ENCODE peak calls at places on chromosomes 16 and 17, in four cellular contexts. K is fibroblast of lung, S is heart left ventricle, Z is H1. T is an unnamed sample.
A peak's percentile ranks its signal among the peaks of the same experiment; 100 is the strongest.

GRCh38 chr17:52297230-52298010 is 138.9 kb upstream of the CA10 start:
- DNase-seq in K (no peak), S (no peak), Z (no peak), T (no peak)

GRCh38 chr16:58639836-58640235 is 10.2 kb upstream of the CNOT1 start:
- DNase-seq in K (no peak), S (no peak), Z (no peak), T (no peak)

GRCh38 chr16:83113317-83113716 is 486.5 kb downstream of the CDH13 start:
- DNase-seq in K (no peak), S (no peak), Z (peak; percentile 59), T (no peak)

GRCh38 chr16:25633549-25633948 is 58.2 kb upstream of the HS3ST4 start:
- DNase-seq in K (no peak), S (no peak), Z (no peak), T (no peak)

GRCh38 chr16:88315543-88316105 is 67.1 kb upstream of the ZNF469 start:
- DNase-seq in K (peak; percentile 76), S (no peak), Z (no peak), T (peak; percentile 77)

GRCh38 chr16:24572069-24572468 is 32.7 kb downstream of the RBBP6 start:
- DNase-seq in K (no peak), S (no peak), Z (no peak), T (no peak)

GRCh38 chr17:17252149-17252810 is 15.3 kb upstream of the FLCN start:
- DNase-seq in K (no peak), S (no peak), Z (no peak), T (no peak)

GRCh38 chr17:81448442-81448841 is 53.2 kb downstream of the BAHCC1 start:
- DNase-seq in K (no peak), S (no peak), Z (no peak), T (no peak)

GRCh38 chr17:1733047-1733357 is 8.5 kb downstream of the WDR81 start:
- DNase-seq in K (no peak), S (no peak), Z (no peak), T (no peak)

GRCh38 chr17:80539022-80539421 is 5.6 kb upstream of the RPTOR start:
- DNase-seq in K (no peak), S (no peak), Z (no peak), T (no peak)

GRCh38 chr16:13110124-13110796 is 208.9 kb downstream of the SHISA9 start:
- DNase-seq in K (peak; percentile 60), S (no peak), Z (no peak), T (peak; percentile 71)

GRCh38 chr17:64564098-64564497 is 57.3 kb downstream of the CEP95 start:
- DNase-seq in K (no peak), S (no peak), Z (no peak), T (no peak)

GRCh38 chr16:75529056-75529905 is 6.6 kb downstream of the CHST5 start:
- DNase-seq in K (no peak), S (no peak), Z (no peak), T (no peak)

GRCh38 chr16:60681014-60681413 is 1355.2 kb downstream of the CDH8 start:
- DNase-seq in K (no peak), S (no peak), Z (no peak), T (no peak)

GRCh38 chr17:36778458-36778857 is 158.8 kb upstream of the LHX1 start:
- DNase-seq in K (no peak), S (no peak), Z (no peak), T (no peak)

GRCh38 chr16:60741810-60742209 is 1294.4 kb downstream of the CDH8 start:
- DNase-seq in K (no peak), S (no peak), Z (no peak), T (no peak)

GRCh38 chr16:8631373-8631772 is 9.9 kb downstream of the METTL22 start:
- DNase-seq in K (no peak), S (no peak), Z (no peak), T (no peak)

GRCh38 chr17:74099441-74100340 is 103.8 kb upstream of the RPL38 start:
- DNase-seq in K (no peak), S (no peak), Z (no peak), T (no peak)

GRCh38 chr17:29042026-29042678 is 789 bp upstream of the PIPOX start:
- DNase-seq in K (no peak), S (no peak), Z (no peak), T (no peak)

GRCh38 chr16:69339289-69340094 is at the start of the genes COG8 and NIP7:
- DNase-seq in K (peak; percentile 98), S (peak; percentile 96), Z (peak; percentile 97), T (peak; percentile 99)

GRCh38 chr17:37327341-37328090 is 48.3 kb upstream of the C17orf78 start:
- DNase-seq in K (peak; percentile 96), S (no peak), Z (no peak), T (peak; percentile 91)

GRCh38 chr17:67922503-67922902 is 73.8 kb downstream of the C17orf58 start:
- DNase-seq in K (peak; percentile 5), S (no peak), Z (no peak), T (no peak)

GRCh38 chr17:8192070-8192815 is 2.3 kb upstream of the BORCS6 start:
- DNase-seq in K (peak; percentile 87), S (peak; percentile 90), Z (peak; percentile 82), T (peak; percentile 86)

GRCh38 chr16:67451061-67451703 is 20.3 kb downstream of the HSD11B2 start:
- DNase-seq in K (no peak), S (peak; percentile 68), Z (no peak), T (no peak)

GRCh38 chr17:38654411-38655398 is 20.1 kb downstream of the EPOP start:
- DNase-seq in K (no peak), S (no peak), Z (no peak), T (no peak)

GRCh38 chr16:57045694-57046381 is 46.5 kb upstream of the CPNE2 start:
- DNase-seq in K (peak; percentile 48), S (peak; percentile 84), Z (peak; percentile 84), T (peak; percentile 72)

GRCh38 chr17:81687770-81688541 is 4.1 kb downstream of the HGS start:
- DNase-seq in K (no peak), S (no peak), Z (no peak), T (no peak)

GRCh38 chr16:88346680-88347505 is 35.9 kb upstream of the ZNF469 start:
- DNase-seq in K (no peak), S (peak; percentile 4), Z (no peak), T (no peak)

GRCh38 chr16:57023541-57024249 is 34.3 kb downstream of the NLRC5 start:
- DNase-seq in K (no peak), S (no peak), Z (no peak), T (no peak)

GRCh38 chr17:35210741-35211140 is 16.5 kb upstream of the SLC35G3 start:
- DNase-seq in K (no peak), S (no peak), Z (no peak), T (no peak)

GRCh38 chr16:88507231-88507743 is 54.2 kb downstream of the ZFPM1 start:
- DNase-seq in K (no peak), S (no peak), Z (no peak), T (no peak)

GRCh38 chr17:3892095-3892998 is 506 bp downstream of the CAMKK1 start:
- DNase-seq in K (peak; percentile 70), S (peak; percentile 85), Z (peak; percentile 77), T (peak; percentile 89)

GRCh38 chr17:30720013-30720471 is 104.5 kb downstream of the CRLF3 start:
- DNase-seq in K (no peak), S (no peak), Z (peak; percentile 34), T (no peak)

GRCh38 chr16:86347090-86347489 is 163.2 kb upstream of the FOXF1 start:
- DNase-seq in K (no peak), S (no peak), Z (no peak), T (no peak)

GRCh38 chr16:82793550-82794244 is 166.9 kb downstream of the CDH13 start:
- DNase-seq in K (no peak), S (no peak), Z (no peak), T (no peak)

DNA sequence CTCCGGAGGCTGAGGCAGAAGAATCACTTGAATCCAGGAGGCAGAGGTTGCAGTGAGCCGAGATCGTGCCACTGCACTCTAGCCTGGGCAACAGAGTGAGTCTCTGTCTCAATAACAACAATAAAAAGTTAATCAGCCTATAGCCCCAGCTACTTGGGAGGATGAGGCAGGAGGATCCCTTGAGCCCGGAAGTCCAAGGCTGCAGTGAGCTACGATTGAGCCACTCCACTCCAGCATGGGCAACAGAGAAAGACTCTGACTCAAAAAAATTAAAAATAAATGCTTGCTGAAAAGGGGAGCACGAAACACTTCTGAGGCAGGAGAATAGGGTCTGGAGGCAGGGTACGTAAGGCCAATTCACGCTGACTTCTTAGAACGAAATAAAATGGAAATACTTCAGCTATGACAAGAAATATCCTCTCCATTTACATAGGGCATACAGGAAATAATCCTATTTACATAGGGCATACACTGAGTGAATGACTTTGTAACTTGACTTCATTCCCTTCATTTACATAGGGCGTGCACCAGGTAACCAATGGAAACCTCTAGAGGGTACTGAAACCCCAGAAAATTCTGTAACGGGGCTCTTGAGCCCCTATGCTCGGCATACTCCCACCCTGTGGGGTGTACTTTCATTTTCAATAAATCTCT is 3.2 kb upstream of the PRPSAP1 start:
- DNase-seq in K (no peak), S (no peak), Z (no peak), T (no peak)
- H3K9me3 ChIP-seq in K (no peaks in the 10 kb centered on the region), S (no peaks in the 10 kb centered on the region), Z (no peaks in the 10 kb centered on the region), T (no peaks in the 10 kb centered on the region)

GRCh38 chr16:27461483-27462171 is 59.7 kb downstream of the IL21R start:
- DNase-seq in K (peak; percentile 19), S (no peak), Z (no peak), T (no peak)
- H3K9me3 ChIP-seq in K (no peaks in the 10 kb centered on the region), S (no peaks in the 10 kb centered on the region), Z (no peaks in the 10 kb centered on the region), T (peaks cover under 1% of the 10 kb centered on the region)

DNA sequence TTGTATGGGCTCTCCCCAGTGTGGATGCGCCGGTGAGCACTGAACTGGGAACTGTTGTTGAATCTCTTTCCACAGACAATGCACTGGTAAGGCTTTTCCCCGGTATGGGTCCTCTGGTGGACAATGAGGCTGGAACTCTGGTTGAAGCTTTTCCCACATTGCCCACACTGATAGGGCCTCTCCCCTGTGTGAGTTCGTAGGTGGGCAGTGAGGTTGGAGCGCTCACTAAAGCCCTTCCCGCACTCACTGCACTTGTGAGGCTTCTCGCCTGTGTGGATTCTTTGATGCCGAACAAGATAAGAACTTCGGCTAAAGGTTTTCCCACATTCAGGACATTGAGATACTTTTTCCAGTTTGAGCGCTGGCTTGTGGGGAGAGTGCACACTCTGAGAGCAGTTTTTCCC is 17.8 kb downstream of the ZSCAN32 start:
- DNase-seq in K (no peak), S (no peak), Z (no peak), T (peak; percentile 3)
- H3K9me3 ChIP-seq in K (peaks cover 16% of the 10 kb centered on the region), S (peaks cover 94% of the 10 kb centered on the region), Z (peaks cover 64% of the 10 kb centered on the region), T (peaks cover 83% of the 10 kb centered on the region)

GRCh38 chr16:15976929-15977637 is 27.7 kb downstream of the ABCC1 start:
- DNase-seq in K (peak; percentile 34), S (no peak), Z (no peak), T (peak; percentile 96)
- H3K9me3 ChIP-seq in K (no peaks in the 10 kb centered on the region), S (peaks cover 25% of the 10 kb centered on the region), Z (peaks cover 40% of the 10 kb centered on the region), T (peaks cover 10% of the 10 kb centered on the region)

GRCh38 chr16:34758835-34759234 is 1299.4 kb downstream of the TP53TG3F start:
- DNase-seq in K (no peak), S (no peak), Z (no peak), T (no peak)
- H3K9me3 ChIP-seq in K (no peaks in the 10 kb centered on the region), S (peaks cover 95% of the 10 kb centered on the region), Z (peaks cover 88% of the 10 kb centered on the region), T (peaks cover 92% of the 10 kb centered on the region)

GRCh38 chr16:63776034-63776433 is 1345.8 kb downstream of the CDH11 start:
- DNase-seq in K (no peak), S (no peak), Z (no peak), T (no peak)
- H3K9me3 ChIP-seq in K (no peaks in the 10 kb centered on the region), S (no peaks in the 10 kb centered on the region), Z (no peaks in the 10 kb centered on the region), T (no peaks in the 10 kb centered on the region)

GRCh38 chr16:3610698-3611144 is 685 bp downstream of the SLX4 start:
- DNase-seq in K (peak; percentile 17), S (no peak), Z (no peak), T (no peak)
- H3K9me3 ChIP-seq in K (no peaks in the 10 kb centered on the region), S (no peaks in the 10 kb centered on the region), Z (no peaks in the 10 kb centered on the region), T (no peaks in the 10 kb centered on the region)

T was measured in mesenchymal stem cell.